ENCODE peak calls at places on chromosome 20, in nine cellular contexts. One of them, this sample, is unnamed.

GRCh38 chr20:41138527-41139226 is 1.3 kb downstream of the PLCG1 start:
- DNase-seq in sigmoid colon: no peak
- DNase-seq in mucosa of descending colon: peak; percentile 56
- DNase-seq in GM12865: peak; percentile 49
- DNase-seq in neural progenitor cell: peak; percentile 55
- DNase-seq in nephron progenitor cell: peak; percentile 14
- DNase-seq in GM13977: peak; percentile 46
- DNase-seq in brain microvascular endothelial cell: no peak
- DNase-seq in kidney: peak; percentile 69
- DNase-seq in this sample: peak; percentile 44

GRCh38 chr20:12961725-12962124 is 47.0 kb upstream of the SPTLC3 start:
- DNase-seq in sigmoid colon: no peak
- DNase-seq in mucosa of descending colon: no peak
- DNase-seq in GM12865: no peak
- DNase-seq in neural progenitor cell: no peak
- DNase-seq in nephron progenitor cell: no peak
- DNase-seq in GM13977: no peak
- DNase-seq in brain microvascular endothelial cell: no peak
- DNase-seq in kidney: no peak
- DNase-seq in this sample: no peak

GRCh38 chr20:17227199-17227535 is 327 bp downstream of the PCSK2 start:
- DNase-seq in sigmoid colon: no peak
- DNase-seq in mucosa of descending colon: no peak
- DNase-seq in GM12865: no peak
- DNase-seq in neural progenitor cell: no peak
- DNase-seq in nephron progenitor cell: no peak
- DNase-seq in GM13977: no peak
- DNase-seq in brain microvascular endothelial cell: no peak
- DNase-seq in kidney: peak; percentile 49
- DNase-seq in this sample: no peak

GRCh38 chr20:56003111-56003800 is 2.1 kb downstream of the CBLN4 start:
- DNase-seq in sigmoid colon: no peak
- DNase-seq in mucosa of descending colon: no peak
- DNase-seq in GM12865: no peak
- DNase-seq in neural progenitor cell: no peak
- DNase-seq in nephron progenitor cell: no peak
- DNase-seq in GM13977: no peak
- DNase-seq in brain microvascular endothelial cell: no peak
- DNase-seq in kidney: no peak
- DNase-seq in this sample: no peak

GRCh38 chr20:46207783-46208182 is 89.7 kb downstream of the CD40 start:
- DNase-seq in sigmoid colon: no peak
- DNase-seq in mucosa of descending colon: no peak
- DNase-seq in GM12865: no peak
- DNase-seq in neural progenitor cell: no peak
- DNase-seq in nephron progenitor cell: no peak
- DNase-seq in GM13977: no peak
- DNase-seq in brain microvascular endothelial cell: no peak
- DNase-seq in kidney: no peak
- DNase-seq in this sample: no peak

GRCh38 chr20:44025756-44026155 is 111.1 kb downstream of the TOX2 start:
- DNase-seq in sigmoid colon: no peak
- DNase-seq in mucosa of descending colon: no peak
- DNase-seq in GM12865: no peak
- DNase-seq in neural progenitor cell: no peak
- DNase-seq in nephron progenitor cell: no peak
- DNase-seq in GM13977: no peak
- DNase-seq in brain microvascular endothelial cell: no peak
- DNase-seq in kidney: no peak
- DNase-seq in this sample: no peak

GRCh38 chr20:5470458-5470857 is 153.7 kb upstream of the PROKR2 start:
- DNase-seq in sigmoid colon: no peak
- DNase-seq in mucosa of descending colon: no peak
- DNase-seq in GM12865: no peak
- DNase-seq in neural progenitor cell: no peak
- DNase-seq in nephron progenitor cell: no peak
- DNase-seq in GM13977: no peak
- DNase-seq in brain microvascular endothelial cell: no peak
- DNase-seq in kidney: no peak
- DNase-seq in this sample: no peak

GRCh38 chr20:3889489-3890409 is 562 bp downstream of the PANK2 start:
- DNase-seq in sigmoid colon: peak; percentile 80
- DNase-seq in mucosa of descending colon: peak; percentile 79
- DNase-seq in GM12865: peak; percentile 73
- DNase-seq in neural progenitor cell: no peak
- DNase-seq in nephron progenitor cell: peak; percentile 35
- DNase-seq in GM13977: peak; percentile 64
- DNase-seq in brain microvascular endothelial cell: no peak
- DNase-seq in kidney: peak; percentile 86
- DNase-seq in this sample: peak; percentile 62

GRCh38 chr20:2397091-2397490 is 16.4 kb downstream of the TGM6 start:
- DNase-seq in sigmoid colon: no peak
- DNase-seq in mucosa of descending colon: no peak
- DNase-seq in GM12865: no peak
- DNase-seq in neural progenitor cell: no peak
- DNase-seq in nephron progenitor cell: no peak
- DNase-seq in GM13977: no peak
- DNase-seq in brain microvascular endothelial cell: no peak
- DNase-seq in kidney: no peak
- DNase-seq in this sample: no peak

GRCh38 chr20:2398453-2398852 is 17.8 kb downstream of the TGM6 start:
- DNase-seq in sigmoid colon: no peak
- DNase-seq in mucosa of descending colon: no peak
- DNase-seq in GM12865: no peak
- DNase-seq in neural progenitor cell: no peak
- DNase-seq in nephron progenitor cell: no peak
- DNase-seq in GM13977: no peak
- DNase-seq in brain microvascular endothelial cell: no peak
- DNase-seq in kidney: no peak
- DNase-seq in this sample: no peak

GRCh38 chr20:2399390-2399789 is 18.7 kb downstream of the TGM6 start:
- DNase-seq in sigmoid colon: no peak
- DNase-seq in mucosa of descending colon: no peak
- DNase-seq in GM12865: no peak
- DNase-seq in neural progenitor cell: no peak
- DNase-seq in nephron progenitor cell: no peak
- DNase-seq in GM13977: no peak
- DNase-seq in brain microvascular endothelial cell: no peak
- DNase-seq in kidney: no peak
- DNase-seq in this sample: no peak

GRCh38 chr20:2396241-2396814 is 15.6 kb downstream of the TGM6 start:
- DNase-seq in sigmoid colon: peak; percentile 46
- DNase-seq in mucosa of descending colon: no peak
- DNase-seq in GM12865: no peak
- DNase-seq in neural progenitor cell: no peak
- DNase-seq in nephron progenitor cell: no peak
- DNase-seq in GM13977: no peak
- DNase-seq in brain microvascular endothelial cell: no peak
- DNase-seq in kidney: no peak
- DNase-seq in this sample: no peak

GRCh38 chr20:2397595-2398145 is 17.0 kb downstream of the TGM6 start:
- DNase-seq in sigmoid colon: no peak
- DNase-seq in mucosa of descending colon: no peak
- DNase-seq in GM12865: no peak
- DNase-seq in neural progenitor cell: no peak
- DNase-seq in nephron progenitor cell: no peak
- DNase-seq in GM13977: no peak
- DNase-seq in brain microvascular endothelial cell: no peak
- DNase-seq in kidney: no peak
- DNase-seq in this sample: no peak
- TF ChIP-seq CTCF in sigmoid colon: no peak
- TF ChIP-seq CTCF in mucosa of descending colon: no peak
- TF ChIP-seq CTCF in GM12865: peak; percentile 10
- TF ChIP-seq CTCF in neural progenitor cell: peak; percentile 32
- TF ChIP-seq CTCF in nephron progenitor cell: no peak
- TF ChIP-seq CTCF in GM13977: no peak
- TF ChIP-seq CTCF in brain microvascular endothelial cell: no peak
- TF ChIP-seq CTCF in kidney: no peak
- TF ChIP-seq CTCF in this sample: no peak

GRCh38 chr20:38215789-38216182 is 44.7 kb downstream of the KIAA1755 start:
- DNase-seq in sigmoid colon: no peak
- DNase-seq in mucosa of descending colon: no peak
- DNase-seq in GM12865: no peak
- DNase-seq in neural progenitor cell: no peak
- DNase-seq in nephron progenitor cell: no peak
- DNase-seq in GM13977: no peak
- DNase-seq in brain microvascular endothelial cell: no peak
- DNase-seq in kidney: no peak
- DNase-seq in this sample: no peak

GRCh38 chr20:38213607-38213940 is 47.0 kb downstream of the KIAA1755 start:
- DNase-seq in sigmoid colon: no peak
- DNase-seq in mucosa of descending colon: no peak
- DNase-seq in GM12865: no peak
- DNase-seq in neural progenitor cell: no peak
- DNase-seq in nephron progenitor cell: no peak
- DNase-seq in GM13977: no peak
- DNase-seq in brain microvascular endothelial cell: peak; percentile 12
- DNase-seq in kidney: no peak
- DNase-seq in this sample: no peak

GRCh38 chr20:38214256-38214870 is 46.2 kb downstream of the KIAA1755 start:
- DNase-seq in sigmoid colon: peak; percentile 59
- DNase-seq in mucosa of descending colon: no peak
- DNase-seq in GM12865: no peak
- DNase-seq in neural progenitor cell: no peak
- DNase-seq in nephron progenitor cell: no peak
- DNase-seq in GM13977: no peak
- DNase-seq in brain microvascular endothelial cell: peak; percentile 22
- DNase-seq in kidney: no peak
- DNase-seq in this sample: no peak

GRCh38 chr20:38216201-38216600 is 44.3 kb downstream of the KIAA1755 start:
- DNase-seq in sigmoid colon: peak; percentile 60
- DNase-seq in mucosa of descending colon: no peak
- DNase-seq in GM12865: no peak
- DNase-seq in neural progenitor cell: no peak
- DNase-seq in nephron progenitor cell: no peak
- DNase-seq in GM13977: no peak
- DNase-seq in brain microvascular endothelial cell: no peak
- DNase-seq in kidney: peak; percentile 48
- DNase-seq in this sample: no peak

DNA sequence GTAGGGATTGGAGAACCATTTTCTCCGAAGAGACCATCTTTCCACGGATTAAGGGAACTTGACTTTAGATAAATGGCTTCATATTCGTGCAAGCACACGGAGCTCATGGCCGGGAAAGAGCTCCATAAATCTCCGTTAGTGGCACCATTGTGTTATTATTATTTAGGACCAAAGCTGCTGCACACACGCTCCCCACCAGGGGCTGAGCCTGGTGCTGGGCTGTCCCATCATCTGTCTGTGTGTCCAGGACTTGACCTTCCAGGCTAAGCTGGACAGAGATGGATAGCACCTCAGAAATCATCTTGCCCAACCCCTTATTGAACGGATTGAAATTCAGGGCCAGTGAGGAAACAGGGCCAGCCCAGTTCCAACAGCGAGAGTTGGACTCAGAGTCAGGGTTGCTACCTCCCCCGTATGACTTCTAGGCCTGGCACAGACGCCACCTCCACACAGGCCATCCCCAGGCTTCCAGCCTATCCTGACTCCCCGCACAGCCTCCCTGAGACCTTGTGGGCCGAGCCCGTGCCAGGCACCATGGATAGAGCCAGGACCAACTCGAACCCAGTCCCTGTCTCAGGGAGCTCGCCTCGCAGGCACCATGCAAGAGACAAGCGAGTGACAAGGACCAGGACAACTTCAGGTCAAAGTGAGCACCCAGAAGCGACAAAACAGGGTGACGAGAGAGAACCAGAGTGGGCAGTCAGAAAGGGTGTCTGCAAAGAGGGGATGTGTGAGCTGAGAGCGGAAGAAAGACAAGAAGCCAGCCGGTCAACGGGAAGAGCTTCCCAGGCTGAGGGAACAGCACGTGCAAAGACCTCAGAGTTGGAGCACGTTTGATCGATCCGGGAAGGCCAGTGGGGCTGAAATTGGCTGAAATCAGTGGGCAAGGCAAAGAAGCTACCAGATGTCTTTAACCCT is 45.4 kb downstream of the KIAA1755 start:
- DNase-seq in sigmoid colon: peak; percentile 53
- DNase-seq in mucosa of descending colon: no peak
- DNase-seq in GM12865: no peak
- DNase-seq in neural progenitor cell: no peak
- DNase-seq in nephron progenitor cell: no peak
- DNase-seq in GM13977: no peak
- DNase-seq in brain microvascular endothelial cell: peak; percentile 12
- DNase-seq in kidney: peak; percentile 54
- DNase-seq in this sample: no peak
- TF ChIP-seq CTCF in sigmoid colon: no peak
- TF ChIP-seq CTCF in mucosa of descending colon: no peak
- TF ChIP-seq CTCF in GM12865: no peak
- TF ChIP-seq CTCF in neural progenitor cell: peak; percentile 31
- TF ChIP-seq CTCF in nephron progenitor cell: no peak
- TF ChIP-seq CTCF in GM13977: no peak
- TF ChIP-seq CTCF in brain microvascular endothelial cell: peak; percentile 43
- TF ChIP-seq CTCF in kidney: no peak
- TF ChIP-seq CTCF in this sample: no peak

DNA sequence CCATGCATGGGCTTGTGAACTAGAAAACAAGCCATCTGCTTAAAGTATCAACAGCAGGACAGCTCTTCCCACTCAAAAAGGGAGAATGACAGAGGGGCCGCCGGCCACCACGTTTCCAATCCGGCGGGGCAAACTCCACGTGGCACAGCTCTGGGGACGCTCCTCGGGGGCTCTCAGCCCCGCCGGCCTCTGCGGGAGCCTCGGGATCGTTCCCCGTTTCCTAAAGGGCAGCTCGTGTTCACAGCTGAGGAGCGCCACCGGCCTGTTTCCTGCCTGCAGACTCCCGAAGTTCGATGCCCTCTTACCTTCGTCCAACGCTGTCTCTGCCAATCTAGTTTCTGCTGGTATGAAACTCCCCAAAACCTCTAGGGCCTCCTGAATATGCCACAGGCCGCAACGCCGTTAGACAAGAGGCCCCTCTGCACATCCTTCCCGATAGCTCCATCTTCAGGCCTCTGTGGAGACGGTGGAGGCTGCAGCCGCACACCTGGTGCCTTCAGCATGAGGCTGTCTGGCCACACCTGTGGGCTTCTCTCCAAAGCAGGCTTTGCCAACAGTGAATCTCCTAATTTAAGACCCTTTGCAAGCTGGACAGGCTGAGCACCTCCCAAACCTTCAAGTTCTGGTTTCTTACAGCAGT is 46.5 kb downstream of the KCNQ2 start:
- DNase-seq in sigmoid colon: no peak
- DNase-seq in mucosa of descending colon: no peak
- DNase-seq in GM12865: no peak
- DNase-seq in neural progenitor cell: no peak
- DNase-seq in nephron progenitor cell: no peak
- DNase-seq in GM13977: no peak
- DNase-seq in brain microvascular endothelial cell: no peak
- DNase-seq in kidney: no peak
- DNase-seq in this sample: no peak
- TF ChIP-seq CTCF in sigmoid colon: no peak
- TF ChIP-seq CTCF in mucosa of descending colon: no peak
- TF ChIP-seq CTCF in GM12865: no peak
- TF ChIP-seq CTCF in neural progenitor cell: no peak
- TF ChIP-seq CTCF in nephron progenitor cell: no peak
- TF ChIP-seq CTCF in GM13977: no peak
- TF ChIP-seq CTCF in brain microvascular endothelial cell: no peak
- TF ChIP-seq CTCF in kidney: no peak
- TF ChIP-seq CTCF in this sample: no peak

GRCh38 chr20:61967300-61967699 is 98.4 kb downstream of the TAF4 start:
- DNase-seq in sigmoid colon: peak; percentile 24
- DNase-seq in mucosa of descending colon: no peak
- DNase-seq in GM12865: no peak
- DNase-seq in neural progenitor cell: no peak
- DNase-seq in nephron progenitor cell: no peak
- DNase-seq in GM13977: no peak
- DNase-seq in brain microvascular endothelial cell: no peak
- DNase-seq in kidney: no peak
- DNase-seq in this sample: no peak

GRCh38 chr20:61964675-61965605 is 100.7 kb downstream of the TAF4 start:
- DNase-seq in sigmoid colon: peak; percentile 55
- DNase-seq in mucosa of descending colon: no peak
- DNase-seq in GM12865: no peak
- DNase-seq in neural progenitor cell: no peak
- DNase-seq in nephron progenitor cell: no peak
- DNase-seq in GM13977: no peak
- DNase-seq in brain microvascular endothelial cell: no peak
- DNase-seq in kidney: no peak
- DNase-seq in this sample: no peak

GRCh38 chr20:61963885-61964674 is 101.6 kb downstream of the TAF4 start:
- DNase-seq in sigmoid colon: peak; percentile 25
- DNase-seq in mucosa of descending colon: no peak
- DNase-seq in GM12865: no peak
- DNase-seq in neural progenitor cell: no peak
- DNase-seq in nephron progenitor cell: no peak
- DNase-seq in GM13977: no peak
- DNase-seq in brain microvascular endothelial cell: no peak
- DNase-seq in kidney: no peak
- DNase-seq in this sample: no peak

GRCh38 chr20:61966492-61967244 is 99.0 kb downstream of the TAF4 start:
- DNase-seq in sigmoid colon: peak; percentile 56
- DNase-seq in mucosa of descending colon: no peak
- DNase-seq in GM12865: no peak
- DNase-seq in neural progenitor cell: no peak
- DNase-seq in nephron progenitor cell: no peak
- DNase-seq in GM13977: no peak
- DNase-seq in brain microvascular endothelial cell: no peak
- DNase-seq in kidney: no peak
- DNase-seq in this sample: no peak

GRCh38 chr20:61965606-61966491 is 99.8 kb downstream of the TAF4 start:
- DNase-seq in sigmoid colon: peak; percentile 50
- DNase-seq in mucosa of descending colon: no peak
- DNase-seq in GM12865: no peak
- DNase-seq in neural progenitor cell: peak; percentile 66
- DNase-seq in nephron progenitor cell: peak; percentile 45
- DNase-seq in GM13977: no peak
- DNase-seq in brain microvascular endothelial cell: no peak
- DNase-seq in kidney: no peak
- DNase-seq in this sample: no peak
- TF ChIP-seq CTCF in sigmoid colon: no peak
- TF ChIP-seq CTCF in mucosa of descending colon: no peak
- TF ChIP-seq CTCF in GM12865: no peak
- TF ChIP-seq CTCF in neural progenitor cell: peak; percentile 10
- TF ChIP-seq CTCF in nephron progenitor cell: no peak
- TF ChIP-seq CTCF in GM13977: no peak
- TF ChIP-seq CTCF in brain microvascular endothelial cell: no peak
- TF ChIP-seq CTCF in kidney: no peak
- TF ChIP-seq CTCF in this sample: no peak

This sample was measured in GM20000.